ENCODE peak calls at places on chromosomes 6 and 20, in eight cellular contexts. T is stimulated activated CD4-positive, alpha-beta T cell treated with anti-CD3 and anti-CD28 coated beads, Interleukin-12 subunit alpha, Interleukin-12 subunit beta, amount 100 ng/mL, for 48 hours; L is activated CD8-positive, alpha-beta memory T cell treated with anti-CD3 and anti-CD28 coated beads, Interleukin-2, amount 50 U/mL, for 48 hours; V is small intestine; I is globus pallidus; H is GM12865; N is stimulated activated CD8-positive, alpha-beta memory T cell treated with anti-CD3 and anti-CD28 coated beads, Interleukin-4, amount 100 ng/mL, for 24 hours; P is HFF-Myc. A is an unnamed sample.
A peak's percentile ranks its signal among the peaks of the same experiment; 100 is the strongest.

GRCh38 chr20:39756828-39757227 is 794.7 kb downstream of the DHX35 start:
- DNase-seq in H (no peak), P (no peak), L (no peak), I (no peak), V (peak; percentile 17), N (no peak), T (no peak), A (no peak)

GRCh38 chr20:51221791-51222408 is 199.0 kb upstream of the KCNG1 start:
- DNase-seq in L (no peak), V (peak; percentile 37), H (no peak), T (no peak), I (no peak), N (no peak), P (no peak), A (peak; percentile 1)

GRCh38 chr6:5091210-5091609 is 6.1 kb downstream of the PPP1R3G start:
- DNase-seq in V (no peak), T (no peak), I (no peak), P (no peak), L (no peak), N (no peak), H (peak; percentile 26), A (no peak)

GRCh38 chr6:168118935-168119334 is 39.9 kb upstream of the FRMD1 start:
- DNase-seq in L (peak; percentile 15), H (no peak), I (no peak), N (no peak), P (no peak), T (no peak), V (no peak), A (no peak)

GRCh38 chr6:11363881-11364576 is 131.6 kb upstream of the NEDD9 start:
- DNase-seq in N (peak; percentile 34), L (no peak), P (no peak), T (peak; percentile 48), H (peak; percentile 40), V (no peak), I (no peak), A (peak; percentile 19)

GRCh38 chr6:48957781-48958180 is 505.3 kb downstream of the MMUT start:
- DNase-seq in T (no peak), P (no peak), L (no peak), V (no peak), N (no peak), H (no peak), I (no peak), A (no peak)

GRCh38 chr6:142225552-142225951 is 76.3 kb upstream of the ADGRG6 start:
- DNase-seq in V (no peak), T (no peak), H (no peak), L (no peak), N (no peak), I (no peak), P (no peak), A (no peak)

GRCh38 chr6:167757291-167757690 is 69.4 kb upstream of the AFDN start:
- DNase-seq in I (no peak), T (no peak), N (no peak), V (no peak), P (no peak), H (no peak), L (no peak), A (no peak)

GRCh38 chr6:15628499-15629131 is 34.2 kb downstream of the DTNBP1 start:
- DNase-seq in L (no peak), I (no peak), N (peak; percentile 46), T (peak; percentile 25), H (no peak), V (no peak), P (peak; percentile 12), A (no peak)

GRCh38 chr20:18537651-18538050 is 29.6 kb upstream of the SMIM26 start:
- DNase-seq in T (no peak), L (no peak), P (no peak), H (no peak), I (no peak), V (no peak), N (no peak), A (no peak)

GRCh38 chr6:38871745-38872568 is 156.8 kb downstream of the DNAH8 start:
- DNase-seq in T (peak; percentile 27), V (peak; percentile 67), L (peak; percentile 71), I (peak; percentile 29), N (peak; percentile 36), H (peak; percentile 51), P (peak; percentile 36), A (peak; percentile 74)

GRCh38 chr6:20211037-20211940 is 980 bp downstream of the MBOAT1 start:
- DNase-seq in L (no peak), T (no peak), H (peak; percentile 65), P (no peak), I (no peak), V (peak; percentile 68), N (no peak), A (peak; percentile 21)

GRCh38 chr6:118391086-118391485 is 157.0 kb upstream of the PLN start:
- DNase-seq in I (no peak), H (no peak), N (no peak), P (no peak), V (no peak), L (no peak), T (no peak), A (no peak)

GRCh38 chr6:156731436-156731835 is 45.7 kb upstream of the ARID1B start:
- DNase-seq in P (peak; percentile 49), H (no peak), L (no peak), T (no peak), N (no peak), V (no peak), I (no peak), A (peak; percentile 3)

GRCh38 chr20:54469952-54470351 is 5.4 kb upstream of the DOK5 start:
- DNase-seq in I (no peak), N (no peak), T (no peak), H (no peak), V (no peak), P (no peak), L (no peak), A (no peak)

GRCh38 chr6:43091592-43091991 is 15.5 kb downstream of the PTK7 start:
- DNase-seq in N (no peak), L (no peak), P (no peak), V (no peak), T (no peak), I (no peak), H (no peak), A (no peak)

GRCh38 chr6:32118782-32119628 is 9.0 kb downstream of the ATF6B start:
- DNase-seq in P (no peak), V (peak; percentile 83), N (peak; percentile 49), H (peak; percentile 82), T (peak; percentile 45), L (peak; percentile 84), I (peak; percentile 86), A (peak; percentile 93)

GRCh38 chr6:6661684-6662083 is 73.2 kb downstream of the LY86 start:
- DNase-seq in H (no peak), P (no peak), I (peak; percentile 51), T (no peak), N (no peak), V (peak; percentile 64), L (no peak), A (peak; percentile 90)

GRCh38 chr20:20205141-20205861 is 153.0 kb downstream of the CFAP61 start:
- DNase-seq in H (no peak), P (no peak), V (no peak), T (no peak), L (no peak), I (no peak), N (no peak), A (no peak)

GRCh38 chr20:61841551-61841950 is 224.1 kb downstream of the TAF4 start:
- DNase-seq in I (no peak), P (no peak), L (no peak), H (no peak), T (no peak), V (no peak), N (no peak), A (no peak)

GRCh38 chr6:27495386-27496135 is 22.7 kb upstream of the ZNF184 start:
- DNase-seq in L (peak; percentile 92), V (no peak), H (peak; percentile 88), N (peak; percentile 69), I (no peak), T (peak; percentile 87), P (peak; percentile 85), A (peak; percentile 69)

GRCh38 chr20:38640486-38640885 is 38.9 kb downstream of the ARHGAP40 start:
- DNase-seq in I (no peak), L (no peak), H (no peak), T (no peak), N (no peak), V (no peak), P (no peak), A (no peak)

GRCh38 chr6:109455161-109455501 is 441 bp downstream of the MICAL1 start:
- DNase-seq in V (peak; percentile 80), N (no peak), H (peak; percentile 70), L (no peak), T (peak; percentile 28), P (no peak), I (no peak), A (peak; percentile 8)

GRCh38 chr6:40376113-40376650 is 211.0 kb downstream of the LRFN2 start:
- DNase-seq in L (no peak), V (no peak), N (no peak), P (no peak), H (no peak), I (no peak), T (no peak), A (no peak)

GRCh38 chr6:10368841-10369240 is 46.0 kb downstream of the TFAP2A start:
- DNase-seq in L (no peak), P (no peak), I (no peak), N (no peak), V (no peak), H (no peak), T (no peak), A (no peak)

GRCh38 chr6:158620963-158621693 is 23.4 kb downstream of the DYNLT1 start:
- DNase-seq in N (no peak), P (no peak), I (no peak), H (no peak), V (no peak), L (peak; percentile 39), T (no peak), A (no peak)

GRCh38 chr6:18269253-18269652 is 4.9 kb upstream of the DEK start:
- DNase-seq in I (no peak), N (no peak), H (peak; percentile 24), V (peak; percentile 55), P (peak; percentile 74), T (no peak), L (no peak), A (no peak)

GRCh38 chr6:116468293-116468692 is 7.1 kb downstream of the CALHM6 start:
- DNase-seq in V (no peak), H (no peak), L (no peak), I (no peak), T (no peak), N (no peak), P (no peak), A (no peak)

GRCh38 chr6:106165885-106166485 is 79.8 kb downstream of the PRDM1 start:
- DNase-seq in T (no peak), H (peak; percentile 85), I (no peak), N (no peak), L (no peak), P (no peak), V (no peak), A (no peak)

GRCh38 chr6:80637312-80637711 is 530.8 kb downstream of the BCKDHB start:
- DNase-seq in V (no peak), H (no peak), I (no peak), N (no peak), T (no peak), L (no peak), P (no peak), A (no peak)

GRCh38 chr6:18216411-18216810 is 47.9 kb downstream of the DEK start:
- DNase-seq in H (no peak), V (no peak), T (no peak), P (no peak), I (no peak), N (no peak), L (no peak), A (no peak)

GRCh38 chr6:14622135-14622534 is 504.6 kb downstream of the CD83 start:
- DNase-seq in L (no peak), P (no peak), T (no peak), H (no peak), V (peak; percentile 67), I (no peak), N (no peak), A (no peak)

A was measured in dermis blood vessel endothelial cell.